ENCODE peak calls at places on chromosome 6, in seven cellular contexts. U, O, X, N, K, W and L are unnamed samples.

GRCh38 chr6:53879608-53880007 is 84.8 kb downstream of the LRRC1 start:
- DNase-seq in U (no peak), O (no peak), X (no peak), N (no peak), K (no peak), W (no peak), L (no peak)

GRCh38 chr6:140846518-140847277 is 1286.0 kb upstream of the GJE1 start:
- DNase-seq in U (no peak), O (no peak), X (no peak), N (no peak), K (no peak), W (peak; percentile 78), L (no peak)

GRCh38 chr6:75023634-75024033 is 182.2 kb downstream of the COL12A1 start:
- DNase-seq in U (no peak), O (no peak), X (no peak), N (no peak), K (no peak), W (peak; percentile 13), L (no peak)

GRCh38 chr6:134436950-134437349 is 119.0 kb upstream of the SGK1 start:
- DNase-seq in U (no peak), O (no peak), X (no peak), N (no peak), K (no peak), W (no peak), L (no peak)

GRCh38 chr6:122839477-122839876 is 50.4 kb downstream of the SMPDL3A start:
- DNase-seq in U (no peak), O (peak; percentile 83), X (no peak), N (no peak), K (no peak), W (peak; percentile 78), L (peak; percentile 61)

GRCh38 chr6:74357329-74357728 is 661.3 kb downstream of the CD109 start:
- DNase-seq in U (no peak), O (no peak), X (no peak), N (no peak), K (no peak), W (peak; percentile 6), L (no peak)

GRCh38 chr6:21595951-21596378 is 2.4 kb downstream of the SOX4 start:
- DNase-seq in U (no peak), O (peak; percentile 48), X (peak; percentile 58), N (no peak), K (no peak), W (no peak), L (peak; percentile 26)

GRCh38 chr6:39791850-39792500 is at the start of gene DAAM2:
- DNase-seq in U (peak; percentile 85), O (peak; percentile 35), X (peak; percentile 66), N (peak; percentile 73), K (peak; percentile 80), W (no peak), L (no peak)

GRCh38 chr6:151239603-151240035 is at the start of gene AKAP12:
- DNase-seq in U (peak; percentile 64), O (peak; percentile 20), X (peak; percentile 28), N (peak; percentile 29), K (no peak), W (no peak), L (no peak)

GRCh38 chr6:145028144-145028818 is 707.0 kb downstream of the EPM2A start:
- DNase-seq in U (no peak), O (peak; percentile 39), X (no peak), N (no peak), K (no peak), W (peak; percentile 75), L (no peak)

GRCh38 chr6:43584892-43585570 is 9.0 kb downstream of the POLH start:
- DNase-seq in U (no peak), O (no peak), X (no peak), N (no peak), K (no peak), W (no peak), L (no peak)
- H3K36me3 ChIP-seq in U (peaks cover 77% of the 10 kb centered on the region), O (peaks cover 21% of the 10 kb centered on the region), X (no peaks in the 10 kb centered on the region), N (peaks cover 72% of the 10 kb centered on the region), K (peaks cover 81% of the 10 kb centered on the region), W (peaks cover 20% of the 10 kb centered on the region), L (no peaks in the 10 kb centered on the region)

GRCh38 chr6:166278579-166279392 is 29.4 kb downstream of the PRR18 start:
- DNase-seq in U (no peak), O (no peak), X (no peak), N (no peak), K (no peak), W (no peak), L (no peak)
- H3K4me1 ChIP-seq in U (peaks cover 6% of the 10 kb centered on the region), O (no peaks in the 10 kb centered on the region), X (no peaks in the 10 kb centered on the region), N (no peaks in the 10 kb centered on the region), K (peaks cover 9% of the 10 kb centered on the region), W (no peaks in the 10 kb centered on the region), L (no peaks in the 10 kb centered on the region)

GRCh38 chr6:63708631-63709030 is 73.0 kb downstream of the PHF3 start:
- DNase-seq in U (no peak), O (no peak), X (no peak), N (no peak), K (no peak), W (no peak), L (no peak)

GRCh38 chr6:63713332-63713731 is 77.7 kb downstream of the PHF3 start:
- DNase-seq in U (no peak), O (no peak), X (no peak), N (no peak), K (no peak), W (no peak), L (no peak)

GRCh38 chr6:63716169-63716568 is 80.6 kb downstream of the PHF3 start:
- DNase-seq in U (no peak), O (no peak), X (no peak), N (no peak), K (no peak), W (no peak), L (no peak)

GRCh38 chr6:63709148-63709547 is 73.5 kb downstream of the PHF3 start:
- DNase-seq in U (no peak), O (no peak), X (no peak), N (no peak), K (no peak), W (no peak), L (no peak)

DNA sequence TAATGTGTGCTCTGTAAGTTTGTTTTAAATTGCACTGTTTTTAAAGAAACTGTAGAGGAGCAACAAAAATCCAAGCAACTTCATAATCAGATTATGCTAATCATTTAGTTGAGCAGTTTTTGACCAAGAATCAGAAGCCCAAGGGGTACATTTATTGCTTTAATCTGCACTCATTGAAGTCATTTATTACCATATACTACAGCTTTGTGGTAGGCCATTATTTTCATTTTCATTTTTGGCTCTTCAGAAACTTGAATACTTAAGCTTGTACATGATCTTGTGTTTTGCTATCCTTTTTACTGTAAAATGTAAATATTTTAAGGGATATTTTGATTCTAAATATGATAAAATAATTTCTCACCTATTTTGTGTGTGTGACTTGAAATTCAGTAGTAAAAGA is 78.5 kb downstream of the PHF3 start:
- DNase-seq in U (no peak), O (no peak), X (no peak), N (no peak), K (no peak), W (no peak), L (no peak)
- H3K36me3 ChIP-seq in U (peaks cover 58% of the 10 kb centered on the region), O (no peaks in the 10 kb centered on the region), X (no peaks in the 10 kb centered on the region), N (peaks cover 49% of the 10 kb centered on the region), K (peaks cover 71% of the 10 kb centered on the region), W (peaks cover 30% of the 10 kb centered on the region), L (no peaks in the 10 kb centered on the region)

GRCh38 chr6:113632220-113632864 is 224.8 kb upstream of the MARCKS start:
- DNase-seq in U (no peak), O (peak; percentile 50), X (no peak), N (peak; percentile 16), K (no peak), W (peak; percentile 89), L (peak; percentile 61)

GRCh38 chr6:113630365-113630737 is 226.8 kb upstream of the MARCKS start:
- DNase-seq in U (no peak), O (no peak), X (no peak), N (no peak), K (no peak), W (no peak), L (no peak)

GRCh38 chr6:113630738-113631535 is 226.2 kb upstream of the MARCKS start:
- DNase-seq in U (no peak), O (no peak), X (no peak), N (no peak), K (no peak), W (peak; percentile 16), L (no peak)

GRCh38 chr6:113631616-113632015 is 225.5 kb upstream of the MARCKS start:
- DNase-seq in U (no peak), O (no peak), X (no peak), N (no peak), K (no peak), W (no peak), L (no peak)

GRCh38 chr6:113629940-113630339 is 227.2 kb upstream of the MARCKS start:
- DNase-seq in U (no peak), O (no peak), X (no peak), N (no peak), K (no peak), W (no peak), L (no peak)
- H3K4me1 ChIP-seq in U (peaks cover 63% of the 10 kb centered on the region), O (peaks cover 7% of the 10 kb centered on the region), X (peaks cover 29% of the 10 kb centered on the region), N (peaks cover 42% of the 10 kb centered on the region), K (peaks cover 92% of the 10 kb centered on the region), W (peaks cover 34% of the 10 kb centered on the region), L (peaks cover 45% of the 10 kb centered on the region)

GRCh38 chr6:87670707-87671106 is 31.3 kb downstream of the AKIRIN2 start:
- DNase-seq in U (no peak), O (no peak), X (no peak), N (no peak), K (no peak), W (no peak), L (no peak)

GRCh38 chr6:87667032-87667431 is 35.0 kb downstream of the AKIRIN2 start:
- DNase-seq in U (no peak), O (no peak), X (no peak), N (no peak), K (no peak), W (no peak), L (no peak)

GRCh38 chr6:87668006-87668405 is 34.0 kb downstream of the AKIRIN2 start:
- DNase-seq in U (no peak), O (no peak), X (no peak), N (no peak), K (no peak), W (no peak), L (no peak)

GRCh38 chr6:87671555-87672029 is 30.4 kb downstream of the AKIRIN2 start:
- DNase-seq in U (no peak), O (no peak), X (no peak), N (no peak), K (no peak), W (no peak), L (peak; percentile 60)

GRCh38 chr6:87669051-87669450 is 33.0 kb downstream of the AKIRIN2 start:
- DNase-seq in U (no peak), O (no peak), X (no peak), N (no peak), K (no peak), W (no peak), L (no peak)
- H3K36me3 ChIP-seq in U (peaks cover 91% of the 10 kb centered on the region), O (no peaks in the 10 kb centered on the region), X (no peaks in the 10 kb centered on the region), N (peaks cover 17% of the 10 kb centered on the region), K (peaks cover 85% of the 10 kb centered on the region), W (peaks cover 3% of the 10 kb centered on the region), L (peaks cover 2% of the 10 kb centered on the region)

GRCh38 chr6:33105916-33106871 is 30.4 kb downstream of the HLA-DPB1 start:
- DNase-seq in U (no peak), O (no peak), X (no peak), N (no peak), K (no peak), W (no peak), L (no peak)
- H3K4me1 ChIP-seq in U (no peaks in the 10 kb centered on the region), O (no peaks in the 10 kb centered on the region), X (no peaks in the 10 kb centered on the region), N (no peaks in the 10 kb centered on the region), K (no peaks in the 10 kb centered on the region), W (no peaks in the 10 kb centered on the region), L (no peaks in the 10 kb centered on the region)